ENCODE peak calls at places on chromosomes 3 and 15, in five cellular contexts. One of them, this sample, is unnamed.

GRCh38 chr3:104606812-104607211 is 759.9 kb upstream of the ALCAM start:
- DNase-seq in upper lobe of right lung: no peak
- DNase-seq in effector CD8-positive, alpha-beta T cell: no peak
- DNase-seq in AML-193: no peak
- DNase-seq in epithelial cell of esophagus: no peak
- DNase-seq in this sample: no peak

GRCh38 chr15:84725001-84725491 is 9.1 kb upstream of the SEC11A start:
- DNase-seq in upper lobe of right lung: no peak
- DNase-seq in effector CD8-positive, alpha-beta T cell: no peak
- DNase-seq in AML-193: peak; percentile 25
- DNase-seq in epithelial cell of esophagus: peak; percentile 21
- DNase-seq in this sample: peak; percentile 23

GRCh38 chr3:43372809-43373587 is 86.7 kb downstream of the SNRK start:
- DNase-seq in upper lobe of right lung: no peak
- DNase-seq in effector CD8-positive, alpha-beta T cell: no peak
- DNase-seq in AML-193: no peak
- DNase-seq in epithelial cell of esophagus: no peak
- DNase-seq in this sample: no peak

GRCh38 chr15:56052389-56053045 is 59.1 kb upstream of the NEDD4 start:
- DNase-seq in upper lobe of right lung: no peak
- DNase-seq in effector CD8-positive, alpha-beta T cell: no peak
- DNase-seq in AML-193: peak; percentile 66
- DNase-seq in epithelial cell of esophagus: peak; percentile 59
- DNase-seq in this sample: peak; percentile 67

GRCh38 chr3:107216711-107217110 is 160.5 kb upstream of the CCDC54 start:
- DNase-seq in upper lobe of right lung: no peak
- DNase-seq in effector CD8-positive, alpha-beta T cell: no peak
- DNase-seq in AML-193: no peak
- DNase-seq in epithelial cell of esophagus: peak; percentile 74
- DNase-seq in this sample: peak; percentile 91

GRCh38 chr3:37291275-37291700 is 116.9 kb upstream of the LRRFIP2 start:
- DNase-seq in upper lobe of right lung: no peak
- DNase-seq in effector CD8-positive, alpha-beta T cell: no peak
- DNase-seq in AML-193: no peak
- DNase-seq in epithelial cell of esophagus: peak; percentile 67
- DNase-seq in this sample: peak; percentile 45

GRCh38 chr3:58585005-58585786 is 8.0 kb upstream of the FAM107A start:
- DNase-seq in upper lobe of right lung: peak; percentile 91
- DNase-seq in effector CD8-positive, alpha-beta T cell: no peak
- DNase-seq in AML-193: no peak
- DNase-seq in epithelial cell of esophagus: peak; percentile 68
- DNase-seq in this sample: peak; percentile 85

GRCh38 chr3:43286115-43286885 is at the start of gene SNRK:
- DNase-seq in upper lobe of right lung: peak; percentile 95
- DNase-seq in effector CD8-positive, alpha-beta T cell: peak; percentile 87
- DNase-seq in AML-193: peak; percentile 74
- DNase-seq in epithelial cell of esophagus: peak; percentile 86
- DNase-seq in this sample: peak; percentile 89

GRCh38 chr3:64267774-64268604 is 42.7 kb upstream of the PRICKLE2 start:
- DNase-seq in upper lobe of right lung: peak; percentile 69
- DNase-seq in effector CD8-positive, alpha-beta T cell: no peak
- DNase-seq in AML-193: no peak
- DNase-seq in epithelial cell of esophagus: peak; percentile 67
- DNase-seq in this sample: no peak

GRCh38 chr15:85479071-85479647 is 98.8 kb downstream of the AKAP13 start:
- DNase-seq in upper lobe of right lung: no peak
- DNase-seq in effector CD8-positive, alpha-beta T cell: no peak
- DNase-seq in AML-193: no peak
- DNase-seq in epithelial cell of esophagus: no peak
- DNase-seq in this sample: peak; percentile 28

GRCh38 chr3:126111566-126112475 is 27.9 kb upstream of the SLC41A3 start:
- DNase-seq in upper lobe of right lung: no peak
- DNase-seq in effector CD8-positive, alpha-beta T cell: no peak
- DNase-seq in AML-193: no peak
- DNase-seq in epithelial cell of esophagus: no peak
- DNase-seq in this sample: no peak

GRCh38 chr15:74616020-74616939 is 644 bp downstream of the CLK3 start:
- DNase-seq in upper lobe of right lung: peak; percentile 90
- DNase-seq in effector CD8-positive, alpha-beta T cell: peak; percentile 74
- DNase-seq in AML-193: peak; percentile 45
- DNase-seq in epithelial cell of esophagus: peak; percentile 64
- DNase-seq in this sample: peak; percentile 45

GRCh38 chr15:52642386-52643361 is 36.5 kb downstream of the ATOSA start:
- DNase-seq in upper lobe of right lung: no peak
- DNase-seq in effector CD8-positive, alpha-beta T cell: no peak
- DNase-seq in AML-193: no peak
- DNase-seq in epithelial cell of esophagus: no peak
- DNase-seq in this sample: peak; percentile 37